ENCODE peak calls at places on chromosomes 6 and 20, in six cellular contexts. One of them, this sample, is unnamed.

GRCh38 chr6:30169658-30170614 is 6.6 kb downstream of the TRIM15 start:
- DNase-seq in non-pigmented ciliary epithelial cell: no peak
- DNase-seq in NCI-H1092 treated with DMSO at 0.1 percent for 48 hours: peak; percentile 4
- DNase-seq in aorta: no peak
- DNase-seq in activated naive CD8-positive, alpha-beta T cell treated with anti-CD3 and anti-CD28 coated beads, Interleukin-2, amount 50 U/mL, for 24 hours: no peak
- DNase-seq in memory B cell: no peak
- DNase-seq in this sample: no peak

GRCh38 chr6:12715437-12715836 is 1.1 kb upstream of the PHACTR1 start:
- DNase-seq in non-pigmented ciliary epithelial cell: no peak
- DNase-seq in NCI-H1092 treated with DMSO at 0.1 percent for 48 hours: no peak
- DNase-seq in aorta: no peak
- DNase-seq in activated naive CD8-positive, alpha-beta T cell treated with anti-CD3 and anti-CD28 coated beads, Interleukin-2, amount 50 U/mL, for 24 hours: no peak
- DNase-seq in memory B cell: no peak
- DNase-seq in this sample: no peak

GRCh38 chr6:2147737-2148448 is 97.5 kb downstream of the GMDS start:
- DNase-seq in non-pigmented ciliary epithelial cell: no peak
- DNase-seq in NCI-H1092 treated with DMSO at 0.1 percent for 48 hours: no peak
- DNase-seq in aorta: no peak
- DNase-seq in activated naive CD8-positive, alpha-beta T cell treated with anti-CD3 and anti-CD28 coated beads, Interleukin-2, amount 50 U/mL, for 24 hours: no peak
- DNase-seq in memory B cell: no peak
- DNase-seq in this sample: no peak

GRCh38 chr6:4613795-4614194 is 162.4 kb upstream of the CDYL start:
- DNase-seq in non-pigmented ciliary epithelial cell: no peak
- DNase-seq in NCI-H1092 treated with DMSO at 0.1 percent for 48 hours: no peak
- DNase-seq in aorta: no peak
- DNase-seq in activated naive CD8-positive, alpha-beta T cell treated with anti-CD3 and anti-CD28 coated beads, Interleukin-2, amount 50 U/mL, for 24 hours: no peak
- DNase-seq in memory B cell: no peak
- DNase-seq in this sample: no peak

GRCh38 chr6:161327360-161327953 is 53.6 kb upstream of the AGPAT4 start:
- DNase-seq in non-pigmented ciliary epithelial cell: no peak
- DNase-seq in NCI-H1092 treated with DMSO at 0.1 percent for 48 hours: no peak
- DNase-seq in aorta: no peak
- DNase-seq in activated naive CD8-positive, alpha-beta T cell treated with anti-CD3 and anti-CD28 coated beads, Interleukin-2, amount 50 U/mL, for 24 hours: no peak
- DNase-seq in memory B cell: no peak
- DNase-seq in this sample: no peak

GRCh38 chr6:26034901-26035300 is 52.3 kb upstream of the HFE start:
- DNase-seq in non-pigmented ciliary epithelial cell: no peak
- DNase-seq in NCI-H1092 treated with DMSO at 0.1 percent for 48 hours: no peak
- DNase-seq in aorta: no peak
- DNase-seq in activated naive CD8-positive, alpha-beta T cell treated with anti-CD3 and anti-CD28 coated beads, Interleukin-2, amount 50 U/mL, for 24 hours: no peak
- DNase-seq in memory B cell: no peak
- DNase-seq in this sample: no peak

GRCh38 chr6:45421700-45422540 is 44.2 kb upstream of the SUPT3H start:
- DNase-seq in non-pigmented ciliary epithelial cell: no peak
- DNase-seq in NCI-H1092 treated with DMSO at 0.1 percent for 48 hours: peak; percentile 16
- DNase-seq in aorta: peak; percentile 78
- DNase-seq in activated naive CD8-positive, alpha-beta T cell treated with anti-CD3 and anti-CD28 coated beads, Interleukin-2, amount 50 U/mL, for 24 hours: peak; percentile 61
- DNase-seq in memory B cell: peak; percentile 54
- DNase-seq in this sample: no peak

GRCh38 chr6:100343678-100344077 is 121.0 kb downstream of the SIM1 start:
- DNase-seq in non-pigmented ciliary epithelial cell: no peak
- DNase-seq in NCI-H1092 treated with DMSO at 0.1 percent for 48 hours: no peak
- DNase-seq in aorta: no peak
- DNase-seq in activated naive CD8-positive, alpha-beta T cell treated with anti-CD3 and anti-CD28 coated beads, Interleukin-2, amount 50 U/mL, for 24 hours: no peak
- DNase-seq in memory B cell: no peak
- DNase-seq in this sample: no peak

GRCh38 chr20:63847374-63848002 is 13.8 kb upstream of the ABHD16B start:
- DNase-seq in non-pigmented ciliary epithelial cell: no peak
- DNase-seq in NCI-H1092 treated with DMSO at 0.1 percent for 48 hours: no peak
- DNase-seq in aorta: no peak
- DNase-seq in activated naive CD8-positive, alpha-beta T cell treated with anti-CD3 and anti-CD28 coated beads, Interleukin-2, amount 50 U/mL, for 24 hours: no peak
- DNase-seq in memory B cell: no peak
- DNase-seq in this sample: no peak

GRCh38 chr20:43948455-43948854 is 33.8 kb downstream of the TOX2 start:
- DNase-seq in non-pigmented ciliary epithelial cell: no peak
- DNase-seq in NCI-H1092 treated with DMSO at 0.1 percent for 48 hours: no peak
- DNase-seq in aorta: no peak
- DNase-seq in activated naive CD8-positive, alpha-beta T cell treated with anti-CD3 and anti-CD28 coated beads, Interleukin-2, amount 50 U/mL, for 24 hours: no peak
- DNase-seq in memory B cell: no peak
- DNase-seq in this sample: no peak

GRCh38 chr6:137451926-137452325 is 42.3 kb downstream of the OLIG3 start:
- DNase-seq in non-pigmented ciliary epithelial cell: peak; percentile 14
- DNase-seq in NCI-H1092 treated with DMSO at 0.1 percent for 48 hours: no peak
- DNase-seq in aorta: no peak
- DNase-seq in activated naive CD8-positive, alpha-beta T cell treated with anti-CD3 and anti-CD28 coated beads, Interleukin-2, amount 50 U/mL, for 24 hours: no peak
- DNase-seq in memory B cell: no peak
- DNase-seq in this sample: no peak

GRCh38 chr20:25750220-25750764 is 53.6 kb upstream of the ZNF337 start:
- DNase-seq in non-pigmented ciliary epithelial cell: no peak
- DNase-seq in NCI-H1092 treated with DMSO at 0.1 percent for 48 hours: no peak
- DNase-seq in aorta: no peak
- DNase-seq in activated naive CD8-positive, alpha-beta T cell treated with anti-CD3 and anti-CD28 coated beads, Interleukin-2, amount 50 U/mL, for 24 hours: no peak
- DNase-seq in memory B cell: no peak
- DNase-seq in this sample: no peak

GRCh38 chr20:2652724-2653510 is 485 bp downstream of the NOP56 start:
- DNase-seq in non-pigmented ciliary epithelial cell: no peak
- DNase-seq in NCI-H1092 treated with DMSO at 0.1 percent for 48 hours: peak; percentile 58
- DNase-seq in aorta: peak; percentile 63
- DNase-seq in activated naive CD8-positive, alpha-beta T cell treated with anti-CD3 and anti-CD28 coated beads, Interleukin-2, amount 50 U/mL, for 24 hours: peak; percentile 56
- DNase-seq in memory B cell: no peak
- DNase-seq in this sample: no peak

GRCh38 chr6:7159790-7160525 is 52.2 kb downstream of the RREB1 start:
- DNase-seq in non-pigmented ciliary epithelial cell: no peak
- DNase-seq in NCI-H1092 treated with DMSO at 0.1 percent for 48 hours: no peak
- DNase-seq in aorta: no peak
- DNase-seq in activated naive CD8-positive, alpha-beta T cell treated with anti-CD3 and anti-CD28 coated beads, Interleukin-2, amount 50 U/mL, for 24 hours: no peak
- DNase-seq in memory B cell: no peak
- DNase-seq in this sample: no peak

GRCh38 chr6:125149256-125150144 is 4.1 kb upstream of the TPD52L1 start:
- DNase-seq in non-pigmented ciliary epithelial cell: peak; percentile 44
- DNase-seq in NCI-H1092 treated with DMSO at 0.1 percent for 48 hours: no peak
- DNase-seq in aorta: no peak
- DNase-seq in activated naive CD8-positive, alpha-beta T cell treated with anti-CD3 and anti-CD28 coated beads, Interleukin-2, amount 50 U/mL, for 24 hours: no peak
- DNase-seq in memory B cell: no peak
- DNase-seq in this sample: no peak

GRCh38 chr20:52536841-52537400 is 345.3 kb upstream of the ZFP64 start:
- DNase-seq in non-pigmented ciliary epithelial cell: no peak
- DNase-seq in NCI-H1092 treated with DMSO at 0.1 percent for 48 hours: no peak
- DNase-seq in aorta: no peak
- DNase-seq in activated naive CD8-positive, alpha-beta T cell treated with anti-CD3 and anti-CD28 coated beads, Interleukin-2, amount 50 U/mL, for 24 hours: no peak
- DNase-seq in memory B cell: no peak
- DNase-seq in this sample: no peak

GRCh38 chr6:159106627-159107241 is 61.9 kb upstream of the TAGAP start:
- DNase-seq in non-pigmented ciliary epithelial cell: no peak
- DNase-seq in NCI-H1092 treated with DMSO at 0.1 percent for 48 hours: peak; percentile 46
- DNase-seq in aorta: peak; percentile 73
- DNase-seq in activated naive CD8-positive, alpha-beta T cell treated with anti-CD3 and anti-CD28 coated beads, Interleukin-2, amount 50 U/mL, for 24 hours: peak; percentile 94
- DNase-seq in memory B cell: peak; percentile 94
- DNase-seq in this sample: peak; percentile 63

GRCh38 chr6:33411632-33412005 is 805 bp downstream of the PHF1 start:
- DNase-seq in non-pigmented ciliary epithelial cell: no peak
- DNase-seq in NCI-H1092 treated with DMSO at 0.1 percent for 48 hours: no peak
- DNase-seq in aorta: no peak
- DNase-seq in activated naive CD8-positive, alpha-beta T cell treated with anti-CD3 and anti-CD28 coated beads, Interleukin-2, amount 50 U/mL, for 24 hours: no peak
- DNase-seq in memory B cell: no peak
- DNase-seq in this sample: no peak

GRCh38 chr6:129786548-129786947 is 74.6 kb downstream of the TMEM244 start:
- DNase-seq in non-pigmented ciliary epithelial cell: no peak
- DNase-seq in NCI-H1092 treated with DMSO at 0.1 percent for 48 hours: no peak
- DNase-seq in aorta: no peak
- DNase-seq in activated naive CD8-positive, alpha-beta T cell treated with anti-CD3 and anti-CD28 coated beads, Interleukin-2, amount 50 U/mL, for 24 hours: no peak
- DNase-seq in memory B cell: no peak
- DNase-seq in this sample: no peak

GRCh38 chr6:169800116-169800667 is 48.8 kb downstream of the ERMARD start:
- DNase-seq in non-pigmented ciliary epithelial cell: no peak
- DNase-seq in NCI-H1092 treated with DMSO at 0.1 percent for 48 hours: no peak
- DNase-seq in aorta: no peak
- DNase-seq in activated naive CD8-positive, alpha-beta T cell treated with anti-CD3 and anti-CD28 coated beads, Interleukin-2, amount 50 U/mL, for 24 hours: no peak
- DNase-seq in memory B cell: no peak
- DNase-seq in this sample: no peak

GRCh38 chr20:33811763-33812672 is 870 bp downstream of the CHMP4B start:
- DNase-seq in non-pigmented ciliary epithelial cell: peak; percentile 63
- DNase-seq in NCI-H1092 treated with DMSO at 0.1 percent for 48 hours: peak; percentile 19
- DNase-seq in aorta: peak; percentile 85
- DNase-seq in activated naive CD8-positive, alpha-beta T cell treated with anti-CD3 and anti-CD28 coated beads, Interleukin-2, amount 50 U/mL, for 24 hours: peak; percentile 66
- DNase-seq in memory B cell: no peak
- DNase-seq in this sample: peak; percentile 86

GRCh38 chr6:129317931-129318820 is 391.8 kb downstream of the ARHGAP18 start:
- DNase-seq in non-pigmented ciliary epithelial cell: peak; percentile 34
- DNase-seq in NCI-H1092 treated with DMSO at 0.1 percent for 48 hours: no peak
- DNase-seq in aorta: no peak
- DNase-seq in activated naive CD8-positive, alpha-beta T cell treated with anti-CD3 and anti-CD28 coated beads, Interleukin-2, amount 50 U/mL, for 24 hours: no peak
- DNase-seq in memory B cell: no peak
- DNase-seq in this sample: no peak

GRCh38 chr20:63333241-63333836 is 27.8 kb downstream of the CHRNA4 start:
- DNase-seq in non-pigmented ciliary epithelial cell: no peak
- DNase-seq in NCI-H1092 treated with DMSO at 0.1 percent for 48 hours: no peak
- DNase-seq in aorta: no peak
- DNase-seq in activated naive CD8-positive, alpha-beta T cell treated with anti-CD3 and anti-CD28 coated beads, Interleukin-2, amount 50 U/mL, for 24 hours: no peak
- DNase-seq in memory B cell: no peak
- DNase-seq in this sample: no peak

GRCh38 chr6:5752282-5752681 is 254.4 kb downstream of the NRN1 start:
- DNase-seq in non-pigmented ciliary epithelial cell: peak; percentile 54
- DNase-seq in NCI-H1092 treated with DMSO at 0.1 percent for 48 hours: no peak
- DNase-seq in aorta: no peak
- DNase-seq in activated naive CD8-positive, alpha-beta T cell treated with anti-CD3 and anti-CD28 coated beads, Interleukin-2, amount 50 U/mL, for 24 hours: no peak
- DNase-seq in memory B cell: no peak
- DNase-seq in this sample: no peak

GRCh38 chr6:88763160-88763559 is 200.3 kb downstream of the RNGTT start:
- DNase-seq in non-pigmented ciliary epithelial cell: no peak
- DNase-seq in NCI-H1092 treated with DMSO at 0.1 percent for 48 hours: no peak
- DNase-seq in aorta: no peak
- DNase-seq in activated naive CD8-positive, alpha-beta T cell treated with anti-CD3 and anti-CD28 coated beads, Interleukin-2, amount 50 U/mL, for 24 hours: no peak
- DNase-seq in memory B cell: no peak
- DNase-seq in this sample: no peak

GRCh38 chr6:149925253-149925973 is 2.5 kb upstream of the RAET1G start:
- DNase-seq in non-pigmented ciliary epithelial cell: no peak
- DNase-seq in NCI-H1092 treated with DMSO at 0.1 percent for 48 hours: no peak
- DNase-seq in aorta: peak; percentile 62
- DNase-seq in activated naive CD8-positive, alpha-beta T cell treated with anti-CD3 and anti-CD28 coated beads, Interleukin-2, amount 50 U/mL, for 24 hours: no peak
- DNase-seq in memory B cell: no peak
- DNase-seq in this sample: peak; percentile 62

GRCh38 chr6:157434349-157435016 is 53.5 kb downstream of the ZDHHC14 start:
- DNase-seq in non-pigmented ciliary epithelial cell: no peak
- DNase-seq in NCI-H1092 treated with DMSO at 0.1 percent for 48 hours: no peak
- DNase-seq in aorta: no peak
- DNase-seq in activated naive CD8-positive, alpha-beta T cell treated with anti-CD3 and anti-CD28 coated beads, Interleukin-2, amount 50 U/mL, for 24 hours: no peak
- DNase-seq in memory B cell: no peak
- DNase-seq in this sample: peak; percentile 75

GRCh38 chr20:57398231-57398821 is 7.1 kb downstream of the RBM38 start:
- DNase-seq in non-pigmented ciliary epithelial cell: no peak
- DNase-seq in NCI-H1092 treated with DMSO at 0.1 percent for 48 hours: peak; percentile 84
- DNase-seq in aorta: peak; percentile 59
- DNase-seq in activated naive CD8-positive, alpha-beta T cell treated with anti-CD3 and anti-CD28 coated beads, Interleukin-2, amount 50 U/mL, for 24 hours: peak; percentile 87
- DNase-seq in memory B cell: peak; percentile 90
- DNase-seq in this sample: no peak

GRCh38 chr6:34259529-34260069 is 10.8 kb upstream of the SMIM29 start:
- DNase-seq in non-pigmented ciliary epithelial cell: no peak
- DNase-seq in NCI-H1092 treated with DMSO at 0.1 percent for 48 hours: no peak
- DNase-seq in aorta: no peak
- DNase-seq in activated naive CD8-positive, alpha-beta T cell treated with anti-CD3 and anti-CD28 coated beads, Interleukin-2, amount 50 U/mL, for 24 hours: no peak
- DNase-seq in memory B cell: no peak
- DNase-seq in this sample: no peak

GRCh38 chr6:72412709-72413044 is 209.2 kb upstream of the KCNQ5 start:
- DNase-seq in non-pigmented ciliary epithelial cell: no peak
- DNase-seq in NCI-H1092 treated with DMSO at 0.1 percent for 48 hours: no peak
- DNase-seq in aorta: no peak
- DNase-seq in activated naive CD8-positive, alpha-beta T cell treated with anti-CD3 and anti-CD28 coated beads, Interleukin-2, amount 50 U/mL, for 24 hours: no peak
- DNase-seq in memory B cell: no peak
- DNase-seq in this sample: no peak

GRCh38 chr6:24495516-24495847 is 713 bp downstream of the ALDH5A1 start:
- DNase-seq in non-pigmented ciliary epithelial cell: peak; percentile 10
- DNase-seq in NCI-H1092 treated with DMSO at 0.1 percent for 48 hours: no peak
- DNase-seq in aorta: peak; percentile 73
- DNase-seq in activated naive CD8-positive, alpha-beta T cell treated with anti-CD3 and anti-CD28 coated beads, Interleukin-2, amount 50 U/mL, for 24 hours: peak; percentile 54
- DNase-seq in memory B cell: no peak
- DNase-seq in this sample: peak; percentile 60

GRCh38 chr6:30776361-30777223 is 32.2 kb upstream of the IER3 start:
- DNase-seq in non-pigmented ciliary epithelial cell: no peak
- DNase-seq in NCI-H1092 treated with DMSO at 0.1 percent for 48 hours: no peak
- DNase-seq in aorta: no peak
- DNase-seq in activated naive CD8-positive, alpha-beta T cell treated with anti-CD3 and anti-CD28 coated beads, Interleukin-2, amount 50 U/mL, for 24 hours: no peak
- DNase-seq in memory B cell: no peak
- DNase-seq in this sample: no peak

GRCh38 chr6:80214436-80215022 is 108.1 kb downstream of the BCKDHB start:
- DNase-seq in non-pigmented ciliary epithelial cell: no peak
- DNase-seq in NCI-H1092 treated with DMSO at 0.1 percent for 48 hours: peak; percentile 10
- DNase-seq in aorta: no peak
- DNase-seq in activated naive CD8-positive, alpha-beta T cell treated with anti-CD3 and anti-CD28 coated beads, Interleukin-2, amount 50 U/mL, for 24 hours: no peak
- DNase-seq in memory B cell: no peak
- DNase-seq in this sample: no peak

GRCh38 chr20:50415516-50416268 is 94.5 kb upstream of the PTPN1 start:
- DNase-seq in non-pigmented ciliary epithelial cell: peak; percentile 55
- DNase-seq in NCI-H1092 treated with DMSO at 0.1 percent for 48 hours: no peak
- DNase-seq in aorta: peak; percentile 99
- DNase-seq in activated naive CD8-positive, alpha-beta T cell treated with anti-CD3 and anti-CD28 coated beads, Interleukin-2, amount 50 U/mL, for 24 hours: no peak
- DNase-seq in memory B cell: no peak
- DNase-seq in this sample: peak; percentile 100

GRCh38 chr6:163945813-163946212 is 531.3 kb downstream of the QKI start:
- DNase-seq in non-pigmented ciliary epithelial cell: no peak
- DNase-seq in NCI-H1092 treated with DMSO at 0.1 percent for 48 hours: no peak
- DNase-seq in aorta: no peak
- DNase-seq in activated naive CD8-positive, alpha-beta T cell treated with anti-CD3 and anti-CD28 coated beads, Interleukin-2, amount 50 U/mL, for 24 hours: no peak
- DNase-seq in memory B cell: no peak
- DNase-seq in this sample: no peak

GRCh38 chr20:17227669-17228623 is 1.1 kb downstream of the PCSK2 start:
- DNase-seq in non-pigmented ciliary epithelial cell: no peak
- DNase-seq in NCI-H1092 treated with DMSO at 0.1 percent for 48 hours: peak; percentile 59
- DNase-seq in aorta: peak; percentile 33
- DNase-seq in activated naive CD8-positive, alpha-beta T cell treated with anti-CD3 and anti-CD28 coated beads, Interleukin-2, amount 50 U/mL, for 24 hours: no peak
- DNase-seq in memory B cell: no peak
- DNase-seq in this sample: no peak

GRCh38 chr6:26268659-26269402 is 96.2 kb upstream of the BTN3A2 start:
- DNase-seq in non-pigmented ciliary epithelial cell: no peak
- DNase-seq in NCI-H1092 treated with DMSO at 0.1 percent for 48 hours: peak; percentile 9
- DNase-seq in aorta: no peak
- DNase-seq in activated naive CD8-positive, alpha-beta T cell treated with anti-CD3 and anti-CD28 coated beads, Interleukin-2, amount 50 U/mL, for 24 hours: peak; percentile 39
- DNase-seq in memory B cell: no peak
- DNase-seq in this sample: no peak

This sample was measured in right atrium auricular region.